ENCODE peak calls at places on chromosome 20, in four cellular contexts. One of them, this sample, is unnamed.

GRCh38 chr20:36573103-36573797 is at the start of gene TGIF2:
- DNase-seq in IMR-90: peak; percentile 81
- DNase-seq in GM23248: peak; percentile 77
- DNase-seq in HCT116: peak; percentile 34
- DNase-seq in this sample: peak; percentile 97

GRCh38 chr20:52405417-52405816 is 213.8 kb upstream of the ZFP64 start:
- DNase-seq in IMR-90: no peak
- DNase-seq in GM23248: peak; percentile 19
- DNase-seq in HCT116: no peak
- DNase-seq in this sample: no peak

GRCh38 chr20:63158352-63158751 is 57.6 kb downstream of the YTHDF1 start:
- DNase-seq in HCT116: no peak
- DNase-seq in GM23248: no peak
- DNase-seq in IMR-90: no peak
- DNase-seq in this sample: no peak

GRCh38 chr20:62455929-62456328 is 19.9 kb downstream of the GATA5 start:
- DNase-seq in IMR-90: no peak
- DNase-seq in HCT116: no peak
- DNase-seq in GM23248: no peak
- DNase-seq in this sample: no peak

GRCh38 chr20:46270977-46271744 is 37.1 kb downstream of the CDH22 start:
- DNase-seq in GM23248: no peak
- DNase-seq in IMR-90: no peak
- DNase-seq in HCT116: no peak
- DNase-seq in this sample: no peak

GRCh38 chr20:57496592-57496991 is 28.3 kb downstream of the CTCFL start:
- DNase-seq in GM23248: no peak
- DNase-seq in HCT116: no peak
- DNase-seq in IMR-90: no peak
- DNase-seq in this sample: no peak

GRCh38 chr20:37358366-37359150 is 12.6 kb downstream of the SRC start:
- DNase-seq in IMR-90: no peak
- DNase-seq in HCT116: no peak
- DNase-seq in GM23248: peak; percentile 77
- DNase-seq in this sample: no peak

GRCh38 chr20:63265891-63266515 is 6.6 kb upstream of the ARFGAP1 start:
- DNase-seq in GM23248: peak; percentile 84
- DNase-seq in HCT116: no peak
- DNase-seq in IMR-90: peak; percentile 43
- DNase-seq in this sample: no peak

GRCh38 chr20:53245581-53245980 is 273.4 kb downstream of the TSHZ2 start:
- DNase-seq in HCT116: no peak
- DNase-seq in GM23248: no peak
- DNase-seq in IMR-90: no peak
- DNase-seq in this sample: no peak

GRCh38 chr20:49674383-49675352 is 39.0 kb downstream of the B4GALT5 start:
- DNase-seq in HCT116: peak; percentile 90
- DNase-seq in GM23248: peak; percentile 78
- DNase-seq in IMR-90: peak; percentile 30
- DNase-seq in this sample: no peak
- H3K4me2 ChIP-seq in HCT116: peak overlapping the region; percentile 80
- H3K4me2 ChIP-seq in GM23248: peak overlapping the region; percentile 53
- H3K4me2 ChIP-seq in IMR-90: no peak overlapping the region
- H3K4me2 ChIP-seq in this sample: no peak overlapping the region

DNA sequence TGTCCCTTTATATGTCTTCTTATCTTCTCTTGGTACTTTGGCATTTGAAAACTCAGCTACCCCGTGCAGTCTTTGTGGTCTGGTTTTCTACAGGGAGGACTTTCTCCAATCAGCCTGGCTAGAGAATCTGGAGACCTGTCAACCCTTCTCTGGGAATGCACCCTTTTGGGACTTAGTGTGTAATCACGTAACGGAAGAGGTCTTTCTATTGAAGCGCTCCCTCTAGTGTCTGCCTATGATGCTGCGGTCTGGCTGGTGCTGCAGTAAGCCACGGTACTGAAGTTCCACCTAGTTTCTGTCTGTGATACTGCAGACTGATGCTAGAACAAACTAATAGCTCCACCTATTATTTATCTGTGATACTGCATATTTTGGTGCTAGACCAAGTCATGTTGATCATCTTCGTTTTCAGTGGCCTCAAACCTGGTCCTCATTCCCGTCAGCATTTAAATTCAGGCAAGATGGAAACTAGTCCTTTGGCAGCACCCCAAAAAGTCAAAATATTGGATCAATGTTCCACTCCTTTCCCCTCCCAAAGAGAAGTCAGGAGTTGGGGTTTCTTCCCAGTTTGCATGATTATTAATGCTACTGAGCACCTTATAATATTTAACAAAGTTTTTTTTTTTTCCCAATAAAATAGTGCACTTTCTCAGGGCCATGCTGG is 12.5 kb upstream of the SIRPB2 start:
- DNase-seq in GM23248: peak; percentile 95
- DNase-seq in IMR-90: peak; percentile 92
- DNase-seq in HCT116: peak; percentile 91
- DNase-seq in this sample: peak; percentile 85
- H3K4me2 ChIP-seq in GM23248: no peak overlapping the region
- H3K4me2 ChIP-seq in IMR-90: no peak overlapping the region
- H3K4me2 ChIP-seq in HCT116: peak overlapping the region; percentile 10
- H3K4me2 ChIP-seq in this sample: no peak overlapping the region

DNA sequence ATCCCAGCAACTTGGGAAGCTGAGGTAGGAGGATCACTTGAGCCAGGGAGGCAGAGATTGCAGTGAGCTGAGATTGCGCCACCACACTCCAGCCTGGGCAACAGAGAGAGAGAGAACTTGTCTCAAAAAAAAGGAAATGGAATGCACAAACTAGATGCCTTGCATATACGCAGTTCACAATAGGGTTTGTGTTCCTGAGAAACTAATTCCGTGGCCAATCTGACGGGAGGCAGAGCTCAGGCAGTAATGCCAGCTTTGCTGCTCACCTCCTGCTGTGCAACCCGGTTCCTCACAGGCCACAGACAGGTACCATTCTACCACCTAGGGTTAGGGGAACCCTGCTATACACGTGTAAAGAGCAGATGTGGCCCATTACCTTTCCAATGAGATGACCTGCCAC is 1.4 kb downstream of the CDK5RAP1 start:
- DNase-seq in HCT116: no peak
- DNase-seq in GM23248: no peak
- DNase-seq in IMR-90: no peak
- DNase-seq in this sample: no peak
- H3K4me2 ChIP-seq in HCT116: peak overlapping the region; percentile 85
- H3K4me2 ChIP-seq in GM23248: peak overlapping the region; percentile 99
- H3K4me2 ChIP-seq in IMR-90: peak overlapping the region; percentile 31
- H3K4me2 ChIP-seq in this sample: peak overlapping the region; percentile 90

GRCh38 chr20:41340327-41341055 is at the start of gene LPIN3:
- DNase-seq in IMR-90: peak; percentile 63
- DNase-seq in HCT116: peak; percentile 84
- DNase-seq in GM23248: peak; percentile 93
- DNase-seq in this sample: peak; percentile 21
- H3K4me2 ChIP-seq in IMR-90: peak within 1 kb of the TSS; percentile 63
- H3K4me2 ChIP-seq in HCT116: peak within 1 kb of the TSS; percentile 99
- H3K4me2 ChIP-seq in GM23248: peak within 1 kb of the TSS; percentile 77
- H3K4me2 ChIP-seq in this sample: peak within 1 kb of the TSS; percentile 15

GRCh38 chr20:41308290-41308691 is 9.2 kb downstream of the ZHX3 start:
- DNase-seq in IMR-90: peak; percentile 86
- DNase-seq in GM23248: peak; percentile 86
- DNase-seq in HCT116: no peak
- DNase-seq in this sample: no peak

GRCh38 chr20:41306061-41306727 is 11.3 kb downstream of the ZHX3 start:
- DNase-seq in IMR-90: no peak
- DNase-seq in GM23248: no peak
- DNase-seq in HCT116: no peak
- DNase-seq in this sample: no peak

GRCh38 chr20:41307021-41307420 is 10.5 kb downstream of the ZHX3 start:
- DNase-seq in IMR-90: no peak
- DNase-seq in GM23248: no peak
- DNase-seq in HCT116: no peak
- DNase-seq in this sample: no peak

GRCh38 chr20:41308726-41309413 is 8.7 kb downstream of the ZHX3 start:
- DNase-seq in IMR-90: peak; percentile 61
- DNase-seq in GM23248: peak; percentile 65
- DNase-seq in HCT116: no peak
- DNase-seq in this sample: no peak

GRCh38 chr20:41309817-41310216 is 7.7 kb downstream of the ZHX3 start:
- DNase-seq in GM23248: peak; percentile 74
- DNase-seq in IMR-90: peak; percentile 85
- DNase-seq in HCT116: no peak
- DNase-seq in this sample: no peak
- H3K4me2 ChIP-seq in GM23248: peak overlapping the region; percentile 27
- H3K4me2 ChIP-seq in IMR-90: peak overlapping the region; percentile 12
- H3K4me2 ChIP-seq in HCT116: no peak overlapping the region
- H3K4me2 ChIP-seq in this sample: no peak overlapping the region

GRCh38 chr20:24002896-24003295 is 14.3 kb upstream of the GGTLC1 start:
- DNase-seq in IMR-90: no peak
- DNase-seq in GM23248: no peak
- DNase-seq in HCT116: no peak
- DNase-seq in this sample: no peak

GRCh38 chr20:24007073-24007595 is 18.6 kb upstream of the GGTLC1 start:
- DNase-seq in HCT116: no peak
- DNase-seq in GM23248: no peak
- DNase-seq in IMR-90: no peak
- DNase-seq in this sample: no peak

GRCh38 chr20:24001901-24002405 is 13.4 kb upstream of the GGTLC1 start:
- DNase-seq in HCT116: no peak
- DNase-seq in GM23248: no peak
- DNase-seq in IMR-90: no peak
- DNase-seq in this sample: no peak

GRCh38 chr20:24007758-24008157 is 19.2 kb upstream of the GGTLC1 start:
- DNase-seq in IMR-90: no peak
- DNase-seq in GM23248: no peak
- DNase-seq in HCT116: no peak
- DNase-seq in this sample: no peak

DNA sequence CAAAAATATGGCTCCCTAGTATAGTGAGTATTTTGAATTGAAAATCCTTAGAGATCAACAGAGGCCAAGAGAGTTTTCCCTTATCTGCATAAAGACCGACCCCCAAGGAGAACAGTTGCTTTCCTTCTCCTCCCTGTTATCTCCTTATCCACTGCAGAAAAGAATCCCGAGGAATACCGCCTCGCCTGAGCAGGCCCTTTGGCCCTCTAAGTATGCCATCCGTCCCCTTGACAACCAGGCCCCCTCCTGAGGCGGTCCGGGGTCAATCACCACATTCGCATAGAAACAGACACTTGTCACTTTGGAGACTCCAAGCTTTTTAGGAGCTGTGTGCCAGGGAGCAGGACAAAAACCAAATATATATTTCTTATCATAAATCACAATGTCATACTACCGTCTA is 15.9 kb upstream of the GGTLC1 start:
- DNase-seq in HCT116: no peak
- DNase-seq in IMR-90: no peak
- DNase-seq in GM23248: no peak
- DNase-seq in this sample: no peak
- H3K4me2 ChIP-seq in HCT116: no peak overlapping the region
- H3K4me2 ChIP-seq in IMR-90: no peak overlapping the region
- H3K4me2 ChIP-seq in GM23248: no peak overlapping the region
- H3K4me2 ChIP-seq in this sample: no peak overlapping the region

GRCh38 chr20:18729426-18729825 is 84.2 kb upstream of the SCP2D1 start:
- DNase-seq in GM23248: no peak
- DNase-seq in HCT116: no peak
- DNase-seq in IMR-90: no peak
- DNase-seq in this sample: no peak

GRCh38 chr20:18724788-18725476 is 88.7 kb upstream of the SCP2D1 start:
- DNase-seq in GM23248: no peak
- DNase-seq in HCT116: no peak
- DNase-seq in IMR-90: no peak
- DNase-seq in this sample: no peak

GRCh38 chr20:18728867-18729224 is 84.7 kb upstream of the SCP2D1 start:
- DNase-seq in IMR-90: no peak
- DNase-seq in HCT116: no peak
- DNase-seq in GM23248: no peak
- DNase-seq in this sample: no peak

GRCh38 chr20:18727032-18727508 is 86.5 kb upstream of the SCP2D1 start:
- DNase-seq in HCT116: no peak
- DNase-seq in GM23248: no peak
- DNase-seq in IMR-90: no peak
- DNase-seq in this sample: no peak

GRCh38 chr20:18728165-18728866 is 85.3 kb upstream of the SCP2D1 start:
- DNase-seq in GM23248: no peak
- DNase-seq in IMR-90: no peak
- DNase-seq in HCT116: no peak
- DNase-seq in this sample: no peak
- H3K4me2 ChIP-seq in GM23248: no peak overlapping the region
- H3K4me2 ChIP-seq in IMR-90: no peak overlapping the region
- H3K4me2 ChIP-seq in HCT116: no peak overlapping the region
- H3K4me2 ChIP-seq in this sample: no peak overlapping the region

GRCh38 chr20:6468751-6469150 is 298.7 kb upstream of the BMP2 start:
- DNase-seq in HCT116: no peak
- DNase-seq in IMR-90: peak; percentile 8
- DNase-seq in GM23248: no peak
- DNase-seq in this sample: no peak
- H3K4me2 ChIP-seq in HCT116: no peak overlapping the region
- H3K4me2 ChIP-seq in IMR-90: no peak overlapping the region
- H3K4me2 ChIP-seq in GM23248: no peak overlapping the region
- H3K4me2 ChIP-seq in this sample: no peak overlapping the region

GRCh38 chr20:3766832-3767433 is 620 bp downstream of the ADISSP start:
- DNase-seq in GM23248: peak; percentile 50
- DNase-seq in HCT116: no peak
- DNase-seq in IMR-90: no peak
- DNase-seq in this sample: peak; percentile 34

GRCh38 chr20:3766381-3766780 is 1.2 kb downstream of the ADISSP start:
- DNase-seq in HCT116: no peak
- DNase-seq in GM23248: no peak
- DNase-seq in IMR-90: no peak
- DNase-seq in this sample: no peak

GRCh38 chr20:3763691-3764601 is 3.6 kb downstream of the ADISSP start:
- DNase-seq in GM23248: no peak
- DNase-seq in HCT116: no peak
- DNase-seq in IMR-90: no peak
- DNase-seq in this sample: no peak

GRCh38 chr20:3765171-3765887 is 2.2 kb downstream of the ADISSP start:
- DNase-seq in HCT116: no peak
- DNase-seq in GM23248: no peak
- DNase-seq in IMR-90: no peak
- DNase-seq in this sample: no peak

DNA sequence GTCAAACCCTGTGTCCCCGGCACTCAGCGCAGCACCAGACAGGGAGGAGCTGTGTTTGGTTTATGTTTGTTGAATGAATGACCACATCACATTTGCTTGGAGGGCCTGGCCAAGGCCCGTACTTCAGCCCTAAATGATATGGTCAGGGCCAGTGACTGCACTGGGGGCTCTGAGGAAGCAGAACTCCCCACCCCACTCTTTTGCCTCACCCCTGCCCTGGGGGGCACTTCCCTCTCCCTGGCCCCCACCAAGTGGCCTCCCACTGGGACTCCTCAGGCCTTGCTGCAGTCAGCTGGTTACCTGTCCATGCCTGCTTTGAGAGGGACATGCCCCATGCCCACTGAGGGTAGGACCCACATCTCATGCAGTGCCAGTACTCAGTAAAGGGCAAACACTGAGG is 2.9 kb downstream of the ADISSP start:
- DNase-seq in HCT116: no peak
- DNase-seq in GM23248: no peak
- DNase-seq in IMR-90: no peak
- DNase-seq in this sample: no peak
- H3K4me2 ChIP-seq in HCT116: no peak overlapping the region
- H3K4me2 ChIP-seq in GM23248: no peak overlapping the region
- H3K4me2 ChIP-seq in IMR-90: no peak overlapping the region
- H3K4me2 ChIP-seq in this sample: peak overlapping the region; percentile 100